ENCODE peak calls at places on chromosomes 7 and 10, in seven cellular contexts. D is stimulated activated CD4-positive, alpha-beta T cell treated with anti-CD3 and anti-CD28 coated beads, TNF-alpha, amount 100 ng/mL, for 1 hour; A is activated CD4-positive, CD25-positive, alpha-beta regulatory T cell; Q is T-helper 9 cell; N is GDM1; J is heart right ventricle; M is AML-193. S is an unnamed sample.

GRCh38 chr10:93336678-93337077 is 145.5 kb downstream of the MYOF start:
- DNase-seq in D (no peak), A (no peak), Q (no peak), N (no peak), J (no peak), M (no peak), S (no peak)

GRCh38 chr10:70145666-70146488 is 623 bp downstream of the TYSND1 start:
- DNase-seq in D (peak), A (peak), Q (peak), N (peak), J (peak), M (peak), S (peak)

GRCh38 chr10:49615213-49615612 is 1.4 kb downstream of the CHAT start:
- DNase-seq in D (no peak), A (no peak), Q (no peak), N (no peak), J (no peak), M (no peak), S (no peak)

GRCh38 chr7:127514499-127514898 is 70.9 kb downstream of the GCC1 start:
- DNase-seq in D (no peak), A (no peak), Q (no peak), N (no peak), J (no peak), M (peak), S (no peak)

GRCh38 chr10:12783326-12783725 is 218.2 kb downstream of the CCDC3 start:
- DNase-seq in D (no peak), A (no peak), Q (no peak), N (no peak), J (no peak), M (no peak), S (no peak)

GRCh38 chr7:99996755-99997544 is 18.4 kb upstream of the ZKSCAN1 start:
- DNase-seq in D (no peak), A (no peak), Q (no peak), N (no peak), J (no peak), M (no peak), S (no peak)

GRCh38 chr7:30750574-30751256 is 1.2 kb upstream of the INMT start:
- DNase-seq in D (no peak), A (no peak), Q (no peak), N (no peak), J (peak), M (no peak), S (peak)

GRCh38 chr7:48176356-48176893 is 5.2 kb downstream of the ABCA13 start:
- DNase-seq in D (no peak), A (no peak), Q (no peak), N (no peak), J (no peak), M (no peak), S (no peak)

GRCh38 chr10:50386992-50387735 is 135.8 kb upstream of the ASAH2 start:
- DNase-seq in D (no peak), A (no peak), Q (no peak), N (no peak), J (no peak), M (no peak), S (no peak)

GRCh38 chr10:126225672-126226007 is 162.6 kb downstream of the ADAM12 start:
- DNase-seq in D (no peak), A (no peak), Q (no peak), N (no peak), J (no peak), M (no peak), S (peak)

GRCh38 chr7:75985009-75985517 is 9.3 kb downstream of the TMEM120A start:
- DNase-seq in D (no peak), A (no peak), Q (no peak), N (no peak), J (no peak), M (no peak), S (no peak)

GRCh38 chr7:128112018-128112780 is 81.0 kb upstream of the LRRC4 start:
- DNase-seq in D (no peak), A (no peak), Q (no peak), N (no peak), J (no peak), M (no peak), S (no peak)

GRCh38 chr10:129516846-129517679 is 50.0 kb downstream of the MGMT start:
- DNase-seq in D (no peak), A (no peak), Q (no peak), N (no peak), J (no peak), M (no peak), S (no peak)

GRCh38 chr10:61628875-61629513 is 33.7 kb upstream of the CABCOCO1 start:
- DNase-seq in D (no peak), A (no peak), Q (no peak), N (no peak), J (no peak), M (no peak), S (no peak)

GRCh38 chr10:1824928-1825327 is 87.6 kb upstream of the ADARB2 start:
- DNase-seq in D (no peak), A (no peak), Q (no peak), N (no peak), J (no peak), M (no peak), S (no peak)

GRCh38 chr10:94687625-94688248 is 4.2 kb downstream of the CYP2C18 start:
- DNase-seq in D (no peak), A (no peak), Q (no peak), N (no peak), J (no peak), M (no peak), S (no peak)

GRCh38 chr10:77325233-77325537 is 312.4 kb downstream of the KCNMA1 start:
- DNase-seq in D (no peak), A (no peak), Q (no peak), N (no peak), J (no peak), M (no peak), S (no peak)

GRCh38 chr10:34667177-34667576 is 147.9 kb downstream of the PARD3 start:
- DNase-seq in D (no peak), A (no peak), Q (no peak), N (no peak), J (no peak), M (no peak), S (no peak)

GRCh38 chr7:84337386-84337785 is 142.8 kb upstream of the SEMA3A start:
- DNase-seq in D (no peak), A (no peak), Q (no peak), N (no peak), J (no peak), M (no peak), S (no peak)

GRCh38 chr10:123154943-123155505 is 822 bp downstream of the BUB3 start:
- DNase-seq in D (no peak), A (no peak), Q (no peak), N (no peak), J (no peak), M (peak), S (peak)

GRCh38 chr7:34838329-34838728 is 180.3 kb downstream of the NPSR1 start:
- DNase-seq in D (no peak), A (no peak), Q (no peak), N (no peak), J (no peak), M (no peak), S (no peak)

GRCh38 chr7:108415821-108416536 is 40.3 kb downstream of the NRCAM start:
- DNase-seq in D (no peak), A (no peak), Q (no peak), N (peak), J (no peak), M (peak), S (no peak)

S was measured in left cardiac atrium.